ENCODE peak calls at places on chromosome 10, in seven cellular contexts. V, D, I, Y, E, C and B are unnamed samples.

GRCh38 chr10:69685802-69686585 is 55.9 kb downstream of the FAM241B start:
- DNase-seq in V (no peak), D (peak), I (no peak), Y (no peak), E (peak), C (no peak), B (no peak)

GRCh38 chr10:86961481-86962091 is 3.2 kb downstream of the SNCG start:
- DNase-seq in V (no peak), D (no peak), I (no peak), Y (no peak), E (peak), C (no peak), B (no peak)

GRCh38 chr10:6407034-6407721 is 172.9 kb downstream of the PRKCQ start:
- DNase-seq in V (no peak), D (no peak), I (no peak), Y (no peak), E (no peak), C (no peak), B (no peak)

GRCh38 chr10:4127518-4128315 is 342.7 kb upstream of the KLF6 start:
- DNase-seq in V (peak), D (no peak), I (no peak), Y (no peak), E (peak), C (peak), B (no peak)

GRCh38 chr10:117424789-117425649 is 49.8 kb upstream of the PDZD8 start:
- DNase-seq in V (peak), D (no peak), I (no peak), Y (no peak), E (no peak), C (no peak), B (no peak)

GRCh38 chr10:44310762-44311562 is 73.9 kb downstream of the CXCL12 start:
- DNase-seq in V (peak), D (peak), I (peak), Y (peak), E (peak), C (no peak), B (peak)

GRCh38 chr10:113041841-113042745 is 92.0 kb downstream of the TCF7L2 start:
- DNase-seq in V (no peak), D (no peak), I (no peak), Y (no peak), E (no peak), C (no peak), B (no peak)

GRCh38 chr10:81600185-81600584 is 274.8 kb upstream of the NRG3 start:
- DNase-seq in V (no peak), D (no peak), I (no peak), Y (no peak), E (no peak), C (no peak), B (no peak)

GRCh38 chr10:70615784-70616511 is 13.4 kb upstream of the PRF1 start:
- DNase-seq in V (no peak), D (no peak), I (no peak), Y (no peak), E (no peak), C (no peak), B (no peak)

GRCh38 chr10:82190432-82191260 is 315.7 kb downstream of the NRG3 start:
- DNase-seq in V (no peak), D (peak), I (no peak), Y (no peak), E (no peak), C (no peak), B (no peak)

GRCh38 chr10:59901481-59901880 is 4.9 kb downstream of the CCDC6 start:
- DNase-seq in V (no peak), D (no peak), I (no peak), Y (no peak), E (no peak), C (no peak), B (no peak)

GRCh38 chr10:36171546-36171945 is 529.5 kb upstream of the FZD8 start:
- DNase-seq in V (peak), D (no peak), I (no peak), Y (no peak), E (no peak), C (no peak), B (no peak)

GRCh38 chr10:122033224-122033926 is 44.4 kb downstream of the TACC2 start:
- DNase-seq in V (no peak), D (peak), I (no peak), Y (no peak), E (peak), C (no peak), B (no peak)

GRCh38 chr10:131743190-131744151 is 157.3 kb upstream of the PPP2R2D start:
- DNase-seq in V (peak), D (no peak), I (no peak), Y (no peak), E (no peak), C (peak), B (no peak)

GRCh38 chr10:106189254-106189653 is 975.3 kb downstream of the SORCS1 start:
- DNase-seq in V (peak), D (no peak), I (no peak), Y (peak), E (peak), C (no peak), B (no peak)

GRCh38 chr10:74272288-74272687 is 121.3 kb downstream of the ADK start:
- DNase-seq in V (no peak), D (no peak), I (no peak), Y (no peak), E (no peak), C (no peak), B (no peak)
- TF ChIP-seq POLR2AphosphoS5 in V (no peak), D (no peak), I (no peak), Y (no peak), E (no peak), C (no peak), B (no peak)

GRCh38 chr10:32963102-32963501 is 5.1 kb upstream of the ITGB1 start:
- DNase-seq in V (no peak), D (no peak), I (no peak), Y (no peak), E (no peak), C (no peak), B (no peak)
- TF ChIP-seq POLR2AphosphoS5 in V (no peak), D (no peak), I (no peak), Y (no peak), E (no peak), C (no peak), B (no peak)

DNA sequence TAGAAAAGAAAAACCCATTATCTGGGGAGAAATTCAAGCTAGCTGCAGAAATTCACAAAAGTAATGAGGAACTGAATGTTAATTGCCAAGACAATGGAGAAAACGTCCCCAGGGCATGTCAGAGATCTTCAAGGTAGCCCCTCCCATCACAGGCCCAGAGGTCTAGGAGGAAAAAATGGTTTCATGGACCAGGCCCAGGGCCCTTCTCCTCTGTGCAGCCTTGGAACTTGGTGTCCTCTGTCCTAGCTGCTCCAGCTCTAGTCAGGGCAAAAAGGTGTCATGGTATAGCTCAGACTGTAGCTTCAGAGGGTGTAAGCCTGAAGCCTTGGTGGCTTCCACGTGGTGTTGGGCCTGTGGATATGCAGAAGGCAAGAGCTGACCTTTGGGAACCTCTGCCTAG is 411.8 kb downstream of the ADRA2A start:
- DNase-seq in V (no peak), D (no peak), I (no peak), Y (no peak), E (no peak), C (no peak), B (no peak)
- TF ChIP-seq POLR2AphosphoS5 in V (no peak), D (no peak), I (no peak), Y (no peak), E (no peak), C (no peak), B (no peak)

DNA sequence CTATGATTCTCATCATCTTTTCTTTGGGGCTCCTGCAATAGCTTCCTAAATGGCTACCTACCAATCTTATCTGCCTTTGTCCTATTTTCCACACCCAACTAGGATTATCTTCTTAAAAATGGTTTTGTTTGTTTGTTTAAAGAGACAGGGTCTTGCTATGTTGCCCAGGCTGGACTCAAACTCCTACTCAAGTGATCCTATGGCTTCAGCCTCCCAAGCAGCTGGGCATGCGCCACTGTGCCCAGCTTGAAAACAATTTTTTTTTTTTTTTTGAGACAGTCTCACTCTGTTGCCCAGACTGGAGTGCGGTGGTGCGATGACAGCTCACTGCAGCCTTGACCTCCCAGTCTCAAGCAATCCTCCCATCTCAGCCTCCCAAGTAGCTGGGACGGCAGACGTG is 14.9 kb downstream of the DNMBP start:
- DNase-seq in V (no peak), D (no peak), I (no peak), Y (no peak), E (no peak), C (no peak), B (no peak)
- TF ChIP-seq POLR2AphosphoS5 in V (no peak), D (no peak), I (no peak), Y (no peak), E (no peak), C (no peak), B (no peak)

GRCh38 chr10:71771821-71772617 is 1.3 kb downstream of the VSIR start:
- DNase-seq in V (no peak), D (peak), I (peak), Y (no peak), E (peak), C (no peak), B (no peak)
- TF ChIP-seq POLR2AphosphoS5 in V (no peak), D (peak), I (peak), Y (no peak), E (peak), C (no peak), B (no peak)

GRCh38 chr10:12834116-12834515 is 167.4 kb downstream of the CCDC3 start:
- DNase-seq in V (no peak), D (no peak), I (no peak), Y (no peak), E (no peak), C (no peak), B (no peak)

GRCh38 chr10:12834721-12835120 is 166.8 kb downstream of the CCDC3 start:
- DNase-seq in V (no peak), D (no peak), I (no peak), Y (no peak), E (no peak), C (no peak), B (no peak)

GRCh38 chr10:12833451-12833850 is 168.1 kb downstream of the CCDC3 start:
- DNase-seq in V (no peak), D (no peak), I (no peak), Y (no peak), E (no peak), C (no peak), B (no peak)

GRCh38 chr10:12829796-12830195 is 171.7 kb downstream of the CCDC3 start:
- DNase-seq in V (no peak), D (no peak), I (no peak), Y (no peak), E (no peak), C (no peak), B (no peak)

DNA sequence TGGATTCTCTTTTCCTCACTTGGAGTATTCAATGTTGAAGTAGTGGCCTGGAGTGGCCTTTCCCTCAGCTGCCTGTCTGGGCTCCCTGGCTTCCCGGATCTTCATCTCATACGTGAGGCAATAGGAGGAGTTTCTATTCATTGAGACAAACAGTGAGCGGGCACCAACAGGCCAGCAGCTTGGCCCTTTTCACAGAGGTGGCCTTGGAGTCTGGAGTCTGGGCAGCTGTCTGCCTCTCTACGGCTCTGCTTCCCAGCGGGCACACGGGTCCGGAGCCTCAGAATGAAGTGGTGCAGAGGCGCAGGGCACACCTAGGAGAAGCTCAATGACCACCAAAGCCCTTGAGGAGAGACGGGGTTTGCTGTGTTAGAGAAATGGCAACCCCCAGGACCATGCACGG is 169.4 kb downstream of the CCDC3 start:
- DNase-seq in V (no peak), D (no peak), I (no peak), Y (no peak), E (no peak), C (no peak), B (no peak)
- TF ChIP-seq POLR2AphosphoS5 in V (no peak), D (no peak), I (no peak), Y (no peak), E (no peak), C (no peak), B (no peak)